ENCODE peak calls at places on chromosomes 4 and X, in nine cellular contexts. U, Z, Y, T, C, F, X, G and P are unnamed samples.

GRCh38 chr4:81471361-81472248 is at the start of gene RASGEF1B:
- DNase-seq in U (peak), Z (peak), Y (peak), T (peak), C (peak), F (peak), X (peak), G (peak), P (peak)

GRCh38 chr4:1072830-1073446 is 40.4 kb downstream of the RNF212 start:
- DNase-seq in U (no peak), Z (peak), Y (peak), T (peak), C (peak), F (peak), X (peak), G (peak), P (peak)

GRCh38 chrX:74372272-74372671 is 49.0 kb upstream of the SLC16A2 start:
- DNase-seq in U (no peak), Z (no peak), Y (no peak), T (no peak), C (no peak), F (peak), X (no peak), G (no peak), P (no peak)

GRCh38 chr4:21710212-21710843 is 238.2 kb downstream of the KCNIP4 start:
- DNase-seq in U (no peak), Z (no peak), Y (no peak), T (no peak), C (no peak), F (no peak), X (no peak), G (no peak), P (peak)

GRCh38 chr4:154004859-154005520 is 216.1 kb upstream of the SFRP2 start:
- DNase-seq in U (no peak), Z (peak), Y (peak), T (no peak), C (no peak), F (peak), X (no peak), G (no peak), P (no peak)

GRCh38 chr4:56086073-56086521 is 137.4 kb downstream of the CEP135 start:
- DNase-seq in U (no peak), Z (no peak), Y (no peak), T (no peak), C (peak), F (no peak), X (no peak), G (no peak), P (peak)

GRCh38 chrX:9635368-9635767 is 130.3 kb downstream of the GPR143 start:
- DNase-seq in U (no peak), Z (no peak), Y (peak), T (no peak), C (no peak), F (no peak), X (no peak), G (no peak), P (no peak)

GRCh38 chr4:88991746-88992145 is 65.2 kb downstream of the FAM13A start:
- DNase-seq in U (no peak), Z (peak), Y (no peak), T (no peak), C (no peak), F (peak), X (peak), G (no peak), P (no peak)

GRCh38 chr4:134544303-134544761 is 342.7 kb upstream of the PABPC4L start:
- DNase-seq in U (no peak), Z (peak), Y (no peak), T (no peak), C (no peak), F (no peak), X (no peak), G (no peak), P (no peak)

GRCh38 chrX:12770440-12770839 is 20.8 kb upstream of the PRPS2 start:
- DNase-seq in U (no peak), Z (peak), Y (no peak), T (no peak), C (no peak), F (no peak), X (no peak), G (no peak), P (no peak)

GRCh38 chr4:39528056-39528465 is 822 bp upstream of the UGDH start:
- DNase-seq in U (no peak), Z (peak), Y (peak), T (no peak), C (no peak), F (no peak), X (no peak), G (no peak), P (no peak)

GRCh38 chr4:40980318-40980883 is 230.6 kb downstream of the NSUN7 start:
- DNase-seq in U (no peak), Z (no peak), Y (no peak), T (peak), C (no peak), F (peak), X (no peak), G (no peak), P (no peak)

GRCh38 chrX:151825927-151826471 is 86.7 kb upstream of the MAGEA4 start:
- DNase-seq in U (no peak), Z (peak), Y (peak), T (no peak), C (no peak), F (peak), X (no peak), G (no peak), P (no peak)

GRCh38 chr4:13597604-13598003 is 29.9 kb downstream of the BOD1L1 start:
- DNase-seq in U (no peak), Z (peak), Y (no peak), T (no peak), C (no peak), F (peak), X (no peak), G (no peak), P (no peak)

GRCh38 chr4:42445038-42445437 is 47.8 kb downstream of the SHISA3 start:
- DNase-seq in U (no peak), Z (no peak), Y (no peak), T (no peak), C (no peak), F (no peak), X (no peak), G (no peak), P (no peak)

GRCh38 chr4:2417196-2417764 is 1.2 kb downstream of the ZFYVE28 start:
- DNase-seq in U (peak), Z (no peak), Y (no peak), T (no peak), C (no peak), F (no peak), X (no peak), G (no peak), P (peak)

GRCh38 chr4:75484195-75484594 is 30.0 kb downstream of the RCHY1 start:
- DNase-seq in U (no peak), Z (no peak), Y (no peak), T (no peak), C (no peak), F (no peak), X (no peak), G (no peak), P (no peak)

GRCh38 chr4:878796-879729 is 53.1 kb downstream of the GAK start:
- DNase-seq in U (no peak), Z (no peak), Y (no peak), T (no peak), C (no peak), F (no peak), X (no peak), G (peak), P (no peak)

GRCh38 chrX:47958943-47959342 is 44.8 kb downstream of the ZNF182 start:
- DNase-seq in U (no peak), Z (no peak), Y (no peak), T (peak), C (no peak), F (no peak), X (no peak), G (no peak), P (no peak)
- TF ChIP-seq CTCF in U (no peak), Z (peak), Y (no peak), T (peak), C (no peak), F (no peak), X (no peak), G (peak), P (no peak)

GRCh38 chr4:7392438-7393374 is 42.0 kb downstream of the PSAPL1 start:
- DNase-seq in U (peak), Z (peak), Y (peak), T (no peak), C (no peak), F (no peak), X (no peak), G (no peak), P (no peak)
- TF ChIP-seq CTCF in U (no peak), Z (peak), Y (peak), T (peak), C (no peak), F (no peak), X (no peak), G (no peak), P (no peak)

GRCh38 chr4:186936496-186937375 is 213.1 kb upstream of the FAT1 start:
- DNase-seq in U (no peak), Z (peak), Y (no peak), T (peak), C (no peak), F (peak), X (peak), G (no peak), P (no peak)
- TF ChIP-seq CTCF in U (no peak), Z (peak), Y (no peak), T (peak), C (no peak), F (peak), X (no peak), G (no peak), P (no peak)

GRCh38 chr4:109701566-109702399 is 1.5 kb downstream of the CASP6 start:
- DNase-seq in U (no peak), Z (no peak), Y (no peak), T (peak), C (peak), F (peak), X (peak), G (no peak), P (no peak)
- TF ChIP-seq CTCF in U (no peak), Z (no peak), Y (no peak), T (no peak), C (no peak), F (no peak), X (no peak), G (no peak), P (no peak)

GRCh38 chr4:111943796-111944203 is 201.5 kb upstream of the FAM241A start:
- DNase-seq in U (peak), Z (peak), Y (peak), T (peak), C (peak), F (peak), X (peak), G (no peak), P (peak)
- TF ChIP-seq CTCF in U (no peak), Z (peak), Y (no peak), T (peak), C (peak), F (peak), X (peak), G (no peak), P (peak)